ENCODE peak calls at places on chromosomes 6 and 20, in seven cellular contexts. T, D, G, F, C, J and A are unnamed samples.

GRCh38 chr6:20791932-20792331 is 257.7 kb downstream of the CDKAL1 start:
- DNase-seq in T (no peak), J (no peak), G (no peak), C (no peak), D (no peak), F (no peak), A (no peak)

GRCh38 chr6:22001336-22002027 is 295.4 kb downstream of the PRL start:
- DNase-seq in T (no peak), F (no peak), C (no peak), J (no peak), G (no peak), D (no peak), A (no peak)

GRCh38 chr6:40631760-40632159 is 44.6 kb upstream of the LRFN2 start:
- DNase-seq in C (no peak), T (no peak), J (no peak), D (no peak), F (no peak), G (no peak), A (no peak)

GRCh38 chr6:77089776-77090175 is 373.5 kb downstream of the HTR1B start:
- DNase-seq in C (no peak), J (peak; percentile 52), F (no peak), T (no peak), D (no peak), G (no peak), A (no peak)

GRCh38 chr20:33010133-33010504 is 2.6 kb downstream of the BPIFB2 start:
- DNase-seq in C (no peak), T (no peak), J (no peak), F (no peak), G (no peak), D (peak; percentile 35), A (no peak)

GRCh38 chr6:32972353-32973143 is 4.2 kb downstream of the BRD2 start:
- DNase-seq in G (peak; percentile 78), T (no peak), D (peak; percentile 88), F (peak; percentile 72), J (peak; percentile 41), C (no peak), A (no peak)

GRCh38 chr20:56788041-56788670 is 159.1 kb downstream of the TFAP2C start:
- DNase-seq in G (peak; percentile 81), T (no peak), C (no peak), J (peak; percentile 99), F (no peak), D (peak; percentile 43), A (no peak)

GRCh38 chr20:51331466-51331865 is 211.1 kb downstream of the NFATC2 start:
- DNase-seq in C (no peak), F (no peak), T (no peak), D (no peak), G (no peak), J (peak; percentile 47), A (no peak)

GRCh38 chr20:40390654-40391053 is 298.4 kb downstream of the MAFB start:
- DNase-seq in F (no peak), C (no peak), T (no peak), G (no peak), J (peak; percentile 3), D (no peak), A (no peak)

GRCh38 chr6:37243131-37243815 is 14.3 kb upstream of the TBC1D22B start:
- DNase-seq in G (no peak), J (no peak), T (no peak), F (no peak), C (no peak), D (no peak), A (no peak)

GRCh38 chr6:10373642-10374359 is 41.1 kb downstream of the TFAP2A start:
- DNase-seq in G (no peak), T (no peak), D (no peak), F (no peak), J (peak; percentile 34), C (no peak), A (no peak)

GRCh38 chr6:15520616-15521203 is 142.1 kb downstream of the DTNBP1 start:
- DNase-seq in T (no peak), G (no peak), F (no peak), C (no peak), J (no peak), D (no peak), A (no peak)

GRCh38 chr6:160036790-160037206 is 67.9 kb downstream of the IGF2R start:
- DNase-seq in C (no peak), F (no peak), G (no peak), D (peak; percentile 58), T (no peak), J (peak; percentile 74), A (no peak)